ENCODE peak calls at places on chromosomes 3 and 15, in five cellular contexts. Y is coronary artery; H is IMR-90; S is CD8-positive, alpha-beta T cell; N is heart right ventricle. W is an unnamed sample.

GRCh38 chr3:121998588-121999473 is 23.2 kb downstream of the ILDR1 start:
- DNase-seq in N (no peak), H (no peak), S (no peak), Y (no peak), W (no peak)

GRCh38 chr3:48397767-48398681 is 26.0 kb downstream of the FBXW12 start:
- DNase-seq in N (no peak), S (peak; percentile 27), H (no peak), Y (no peak), W (no peak)

GRCh38 chr3:125165189-125165947 is 47.2 kb downstream of the SLC12A8 start:
- DNase-seq in N (peak; percentile 50), Y (no peak), S (no peak), H (peak; percentile 35), W (no peak)

GRCh38 chr15:79431636-79432344 is at the start of gene MINAR1:
- DNase-seq in S (no peak), Y (no peak), N (no peak), H (peak; percentile 56), W (no peak)

GRCh38 chr15:61820951-61821350 is 239.3 kb downstream of the VPS13C start:
- DNase-seq in Y (no peak), S (no peak), H (no peak), N (no peak), W (no peak)

GRCh38 chr3:122021811-122022401 is at the start of gene ILDR1:
- DNase-seq in H (no peak), S (no peak), N (no peak), Y (no peak), W (no peak)

GRCh38 chr15:62848631-62849050 is 193.9 kb upstream of the TPM1 start:
- DNase-seq in Y (no peak), S (no peak), H (peak; percentile 48), N (no peak), W (no peak)

GRCh38 chr3:135159848-135160247 is 364.8 kb downstream of the EPHB1 start:
- DNase-seq in Y (peak; percentile 14), N (no peak), H (no peak), S (no peak), W (no peak)

GRCh38 chr15:57500979-57501576 is 90.6 kb upstream of the MYZAP start:
- DNase-seq in Y (no peak), H (no peak), N (no peak), S (no peak), W (no peak)

GRCh38 chr15:69798481-69799315 is 299.0 kb downstream of the TLE3 start:
- DNase-seq in H (peak; percentile 54), Y (peak; percentile 59), S (no peak), N (no peak), W (no peak)

GRCh38 chr15:48963524-48964113 is at the start of gene SHC4:
- DNase-seq in H (peak; percentile 86), N (peak; percentile 61), S (no peak), Y (no peak), W (no peak)

GRCh38 chr3:124126446-124127017 is 134.6 kb upstream of the ROPN1 start:
- DNase-seq in Y (no peak), S (no peak), H (no peak), N (no peak), W (no peak)

DNA sequence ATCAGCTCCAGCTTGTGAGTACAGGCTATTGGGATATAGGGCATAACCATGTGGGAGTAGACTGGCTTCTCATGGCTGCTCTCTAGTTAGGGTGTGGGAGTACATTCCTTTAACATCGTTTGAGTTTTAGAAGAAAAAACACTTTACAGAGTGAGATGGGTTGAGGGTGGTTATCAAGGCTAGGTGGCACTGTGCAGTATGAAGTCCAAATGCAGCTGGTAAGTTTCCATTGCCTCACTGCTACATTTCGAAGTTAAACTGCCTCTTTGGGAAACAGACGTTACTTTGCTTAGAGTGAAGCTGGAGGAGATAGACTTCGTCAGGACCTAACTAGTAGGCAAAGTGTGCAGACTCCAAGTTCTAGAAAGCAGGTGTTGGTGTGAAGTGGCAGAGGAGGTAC is 192.4 kb downstream of the SQOR start:
- DNase-seq in S (no peak), Y (no peak), H (no peak), N (no peak), W (no peak)
- TF ChIP-seq CTCF in S (no peak), Y (no peak), H (no peak), N (no peak), W (no peak)

DNA sequence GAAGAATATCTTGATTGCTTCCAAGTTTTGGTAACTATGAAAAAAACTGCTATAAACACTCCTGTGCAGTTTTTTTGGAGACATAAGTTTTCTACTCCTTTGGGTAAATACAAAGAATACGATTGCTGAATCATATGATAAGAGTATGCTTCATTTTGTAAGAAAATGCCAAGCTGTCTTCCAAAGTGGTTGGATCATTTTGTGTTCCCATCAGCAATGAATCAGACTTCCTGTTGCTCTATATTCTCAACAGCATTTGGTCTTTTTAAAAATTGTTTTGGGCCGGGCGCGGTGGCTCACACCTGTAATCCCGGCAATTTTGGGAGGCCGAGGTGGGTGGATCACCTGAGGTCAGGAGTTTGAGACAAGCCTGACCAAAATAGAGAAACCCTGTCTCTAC is 14.5 kb downstream of the BTD start:
- DNase-seq in S (no peak), H (peak; percentile 74), N (no peak), Y (no peak), W (no peak)
- TF ChIP-seq CTCF in S (no peak), H (no peak), N (no peak), Y (no peak), W (no peak)

DNA sequence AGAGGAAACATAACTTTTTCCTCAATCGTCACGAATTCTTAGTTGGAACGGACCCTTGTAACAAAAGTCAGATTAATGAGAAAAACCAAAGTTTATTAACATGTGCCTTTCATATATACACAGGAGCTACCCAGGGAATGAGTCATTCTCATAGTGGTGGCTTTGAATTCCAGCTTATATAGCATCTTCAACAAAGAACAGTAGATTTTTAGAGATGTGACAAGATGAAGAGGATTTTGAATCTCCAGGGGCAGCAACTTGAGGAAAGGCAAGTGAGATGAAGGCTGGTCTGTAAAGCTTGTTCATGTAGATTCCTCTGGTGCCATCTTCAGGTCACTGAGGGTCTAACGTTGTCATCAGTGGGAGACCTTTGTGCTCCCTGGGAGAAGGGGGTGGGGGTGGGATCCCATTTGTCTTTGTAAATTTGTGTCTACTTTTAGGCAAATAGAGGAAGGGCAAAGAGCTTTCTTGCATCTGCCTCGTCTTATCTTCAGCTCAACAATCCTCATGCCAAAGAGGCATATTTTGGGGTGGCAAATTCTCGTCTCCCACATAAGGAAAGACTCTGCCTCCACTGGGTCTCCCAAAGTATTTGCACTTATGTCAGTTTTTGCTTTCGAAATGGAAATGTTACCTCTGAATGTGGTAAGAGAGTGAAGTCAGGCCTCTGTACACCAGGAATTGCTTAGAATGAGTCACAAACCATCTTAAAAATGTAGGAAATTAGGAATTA is 29.5 kb downstream of the CLEC3B start:
- DNase-seq in H (peak; percentile 96), N (no peak), Y (no peak), S (no peak), W (no peak)
- TF ChIP-seq CTCF in H (peak; percentile 20), N (peak; percentile 15), Y (no peak), S (no peak), W (no peak)

DNA sequence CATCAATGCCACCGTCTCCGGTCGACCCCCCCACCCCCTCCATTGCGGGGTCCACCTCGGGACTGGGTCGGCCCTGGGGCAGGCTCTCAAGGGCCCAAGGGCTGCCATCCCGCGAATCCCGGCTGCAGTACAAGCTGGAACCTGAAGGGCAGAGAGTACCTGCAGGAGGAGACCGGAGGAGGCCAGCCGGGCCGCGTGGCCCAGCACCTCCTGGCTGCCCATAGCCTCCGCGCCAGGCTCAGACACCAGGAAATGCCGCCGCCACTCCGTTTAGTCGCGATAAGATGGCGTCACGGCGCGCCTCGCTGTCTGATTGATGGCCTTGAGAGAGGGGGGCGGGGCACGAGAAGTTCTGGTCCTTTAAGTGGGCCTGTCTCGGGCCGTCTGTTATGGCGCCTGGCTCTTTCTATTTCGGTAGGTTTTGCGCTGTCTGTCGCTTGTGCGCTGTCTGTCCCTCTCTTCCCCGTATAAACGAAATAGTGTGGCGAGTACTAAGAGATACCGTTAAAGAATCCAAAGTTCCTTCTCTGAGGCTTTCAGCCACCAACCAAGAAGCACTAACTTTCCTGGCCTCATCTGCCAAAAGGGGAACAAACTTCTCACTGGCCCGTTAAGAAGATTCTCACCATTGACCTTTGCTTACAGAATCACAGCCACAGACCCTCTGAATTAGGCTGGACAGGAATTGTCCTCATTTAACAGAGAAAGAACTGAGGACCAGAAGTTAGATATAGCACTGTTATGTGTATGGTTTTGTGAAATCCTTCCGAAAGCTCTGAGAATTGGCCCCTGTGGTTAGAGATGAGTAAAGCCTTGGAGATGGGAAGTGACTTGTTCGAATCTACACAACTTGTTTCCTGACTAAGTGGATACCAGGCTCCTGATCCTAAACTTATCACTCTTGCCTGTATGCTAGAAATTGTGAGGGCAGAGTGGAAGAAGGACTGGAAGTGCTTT is at the start of gene RFT1:
- DNase-seq in Y (peak; percentile 97), H (peak; percentile 94), N (peak; percentile 98), S (peak; percentile 99), W (peak; percentile 99)
- TF ChIP-seq CTCF in Y (no peak), H (no peak), N (peak; percentile 36), S (no peak), W (no peak)

GRCh38 chr3:38655708-38656300 is 6.3 kb upstream of the SCN5A start:
- DNase-seq in H (peak; percentile 51), Y (no peak), N (no peak), S (peak; percentile 47), W (no peak)
- TF ChIP-seq CTCF in H (peak; percentile 59), Y (no peak), N (peak; percentile 50), S (no peak), W (no peak)

GRCh38 chr3:127544151-127544805 is 46.3 kb downstream of the TPRA1 start:
- DNase-seq in H (peak; percentile 60), N (peak; percentile 68), S (peak; percentile 77), Y (no peak), W (peak; percentile 67)
- TF ChIP-seq CTCF in H (peak; percentile 69), N (peak; percentile 85), S (peak; percentile 80), Y (peak; percentile 62), W (no peak)

W was measured in omental fat pad.